ENCODE peak calls at places on chromosomes 2 and 18, in ten cellular contexts. Q is stomach; K is astrocyte of the cerebellum; V is NCI-H748 treated with DMSO at 0.1 percent for 48 hours; H is tibial artery; R is heart left ventricle; Y is tibial nerve; W is small intestine; M is HTR-8/SVneo; E is stimulated activated effector memory CD8-positive, alpha-beta T cell treated with anti-CD3 and anti-CD28 coated beads, Interleukin-12 subunit alpha, Interleukin-12 subunit beta, amount 100 ng/mL, for 72 hours. F is an unnamed sample.

GRCh38 chr2:5803547-5803946 is 111.4 kb downstream of the SOX11 start:
- DNase-seq in V (no peak), K (peak; percentile 71), H (no peak), Y (no peak), W (no peak), Q (no peak), R (no peak), E (no peak), M (no peak), F (no peak)

GRCh38 chr2:197803033-197803444 is 1.4 kb upstream of the PLCL1 start:
- DNase-seq in R (peak; percentile 27), V (peak; percentile 34), M (peak; percentile 25), W (peak; percentile 43), Q (no peak), H (no peak), Y (peak; percentile 66), K (peak; percentile 55), E (no peak), F (no peak)

GRCh38 chr2:110732422-110733413 is at the start of gene ACOXL:
- DNase-seq in W (peak; percentile 54), Q (peak; percentile 72), E (no peak), V (no peak), R (no peak), M (no peak), Y (no peak), H (no peak), K (no peak), F (no peak)

GRCh38 chr2:95039978-95040377 is 14.5 kb downstream of the MAL start:
- DNase-seq in M (no peak), E (no peak), W (no peak), V (no peak), Y (no peak), H (no peak), K (no peak), Q (no peak), R (no peak), F (no peak)

GRCh38 chr18:48408727-48409590 is at the start of gene ZBTB7C:
- DNase-seq in E (peak; percentile 5), M (no peak), V (peak; percentile 24), K (no peak), H (peak; percentile 48), Q (peak; percentile 60), R (peak; percentile 56), Y (no peak), W (peak; percentile 30), F (peak; percentile 56)

GRCh38 chr2:158717366-158718195 is 77.5 kb upstream of the DAPL1 start:
- DNase-seq in R (no peak), W (no peak), V (no peak), K (no peak), Q (no peak), M (no peak), H (no peak), Y (no peak), E (no peak), F (no peak)

GRCh38 chr18:8471373-8471772 is 137.9 kb upstream of the RAB12 start:
- DNase-seq in H (no peak), E (no peak), K (peak; percentile 98), Q (no peak), M (no peak), Y (no peak), V (no peak), R (no peak), W (no peak), F (no peak)

GRCh38 chr2:71605781-71606241 is 152.4 kb downstream of the DYSF start:
- DNase-seq in V (no peak), M (no peak), Y (no peak), K (no peak), Q (peak; percentile 5), W (no peak), R (no peak), E (no peak), H (no peak), F (peak; percentile 41)

GRCh38 chr2:146004470-146004869 is 1484.6 kb upstream of the ZEB2 start:
- DNase-seq in Q (no peak), M (no peak), R (no peak), E (no peak), H (no peak), Y (no peak), W (no peak), V (no peak), K (peak; percentile 95), F (no peak)

GRCh38 chr2:71932027-71932779 is 215.5 kb downstream of the CYP26B1 start:
- DNase-seq in K (no peak), V (no peak), R (no peak), E (no peak), M (no peak), W (no peak), Y (no peak), H (no peak), Q (no peak), F (peak; percentile 24)

GRCh38 chr2:8148260-8148880 is 533.5 kb upstream of the ID2 start:
- DNase-seq in M (no peak), H (no peak), V (no peak), W (peak; percentile 75), Q (no peak), R (no peak), K (peak; percentile 42), Y (no peak), E (no peak), F (no peak)

GRCh38 chr2:189860161-189860560 is 75.9 kb downstream of the PMS1 start:
- DNase-seq in Q (no peak), Y (no peak), W (no peak), M (no peak), H (no peak), R (no peak), V (no peak), K (no peak), E (no peak), F (no peak)

GRCh38 chr2:26627350-26628105 is 13.6 kb downstream of the CIB4 start:
- DNase-seq in R (no peak), H (peak; percentile 13), V (no peak), Q (no peak), E (no peak), M (no peak), K (no peak), Y (no peak), W (no peak), F (no peak)